ENCODE peak calls at places on chromosomes 12 and 14, in four cellular contexts. One of them, this sample, is unnamed.
A peak's percentile ranks its signal among the peaks of the same experiment; 100 is the strongest.

GRCh38 chr12:101671157-101671791 is 26.2 kb upstream of the CHPT1 start:
- DNase-seq in Panc1: no peak
- DNase-seq in colonic mucosa: no peak
- DNase-seq in tibial artery: peak; percentile 24
- DNase-seq in this sample: no peak

GRCh38 chr14:57209561-57209960 is 59.1 kb downstream of the EXOC5 start:
- DNase-seq in Panc1: no peak
- DNase-seq in colonic mucosa: no peak
- DNase-seq in tibial artery: no peak
- DNase-seq in this sample: no peak

GRCh38 chr12:70393787-70394519 is 27.9 kb downstream of the KCNMB4 start:
- DNase-seq in Panc1: no peak
- DNase-seq in colonic mucosa: no peak
- DNase-seq in tibial artery: no peak
- DNase-seq in this sample: no peak

GRCh38 chr14:87615822-87616679 is 376.9 kb downstream of the GALC start:
- DNase-seq in Panc1: peak; percentile 25
- DNase-seq in colonic mucosa: peak; percentile 29
- DNase-seq in tibial artery: peak; percentile 37
- DNase-seq in this sample: peak; percentile 81

GRCh38 chr12:55937956-55938355 is 7.0 kb downstream of the DGKA start:
- DNase-seq in Panc1: no peak
- DNase-seq in colonic mucosa: no peak
- DNase-seq in tibial artery: no peak
- DNase-seq in this sample: no peak

GRCh38 chr12:113152835-113153814 is 3.6 kb downstream of the CFAP73 start:
- DNase-seq in Panc1: peak; percentile 47
- DNase-seq in colonic mucosa: peak; percentile 70
- DNase-seq in tibial artery: peak; percentile 55
- DNase-seq in this sample: no peak

GRCh38 chr14:85537526-85537925 is 7.6 kb downstream of the FLRT2 start:
- DNase-seq in Panc1: no peak
- DNase-seq in colonic mucosa: no peak
- DNase-seq in tibial artery: no peak
- DNase-seq in this sample: no peak

GRCh38 chr12:87728936-87729593 is 300.1 kb downstream of the C12orf50 start:
- DNase-seq in Panc1: no peak
- DNase-seq in colonic mucosa: no peak
- DNase-seq in tibial artery: no peak
- DNase-seq in this sample: no peak

GRCh38 chr14:38254565-38255407 is 1.1 kb downstream of the CLEC14A start:
- DNase-seq in Panc1: no peak
- DNase-seq in colonic mucosa: no peak
- DNase-seq in tibial artery: no peak
- DNase-seq in this sample: no peak

GRCh38 chr14:38255408-38255672 is 553 bp downstream of the CLEC14A start:
- DNase-seq in Panc1: no peak
- DNase-seq in colonic mucosa: peak; percentile 18
- DNase-seq in tibial artery: no peak
- DNase-seq in this sample: no peak

GRCh38 chr14:38252066-38252710 is 3.7 kb downstream of the CLEC14A start:
- DNase-seq in Panc1: no peak
- DNase-seq in colonic mucosa: no peak
- DNase-seq in tibial artery: no peak
- DNase-seq in this sample: no peak

GRCh38 chr14:38248629-38249028 is 7.3 kb downstream of the CLEC14A start:
- DNase-seq in Panc1: no peak
- DNase-seq in colonic mucosa: no peak
- DNase-seq in tibial artery: no peak
- DNase-seq in this sample: no peak

DNA sequence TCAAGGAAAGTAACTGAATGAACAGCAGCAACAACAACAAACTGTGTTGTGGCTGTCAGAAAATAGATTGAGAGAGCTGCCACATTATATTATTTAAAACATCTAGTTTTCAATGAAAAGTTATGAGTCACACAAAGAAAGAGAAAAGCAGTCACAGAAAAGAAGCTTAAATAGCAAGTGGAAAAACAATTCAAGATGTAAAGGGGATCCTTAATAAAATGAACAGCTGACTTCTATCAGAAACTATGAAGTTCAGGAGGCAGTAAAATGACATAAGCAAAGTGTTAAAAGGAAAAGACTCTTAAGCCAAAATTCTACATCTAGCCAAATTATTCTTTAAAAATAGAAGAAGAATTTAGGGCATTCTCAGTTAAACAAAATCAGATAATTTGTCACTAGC is 5.6 kb downstream of the CLEC14A start:
- DNase-seq in Panc1: no peak
- DNase-seq in colonic mucosa: no peak
- DNase-seq in tibial artery: no peak
- DNase-seq in this sample: no peak
- TF ChIP-seq CTCF in Panc1: no peak
- TF ChIP-seq CTCF in colonic mucosa: no peak
- TF ChIP-seq CTCF in tibial artery: no peak
- TF ChIP-seq CTCF in this sample: no peak

GRCh38 chr14:33668066-33668465 is 282.8 kb downstream of the EGLN3 start:
- DNase-seq in Panc1: no peak
- DNase-seq in colonic mucosa: no peak
- DNase-seq in tibial artery: no peak
- DNase-seq in this sample: no peak
- H3K27me3 ChIP-seq in Panc1: no peaks in the 10 kb centered on the region
- H3K27me3 ChIP-seq in colonic mucosa: no peaks in the 10 kb centered on the region
- H3K27me3 ChIP-seq in tibial artery: no peaks in the 10 kb centered on the region
- H3K27me3 ChIP-seq in this sample: no peaks in the 10 kb centered on the region

DNA sequence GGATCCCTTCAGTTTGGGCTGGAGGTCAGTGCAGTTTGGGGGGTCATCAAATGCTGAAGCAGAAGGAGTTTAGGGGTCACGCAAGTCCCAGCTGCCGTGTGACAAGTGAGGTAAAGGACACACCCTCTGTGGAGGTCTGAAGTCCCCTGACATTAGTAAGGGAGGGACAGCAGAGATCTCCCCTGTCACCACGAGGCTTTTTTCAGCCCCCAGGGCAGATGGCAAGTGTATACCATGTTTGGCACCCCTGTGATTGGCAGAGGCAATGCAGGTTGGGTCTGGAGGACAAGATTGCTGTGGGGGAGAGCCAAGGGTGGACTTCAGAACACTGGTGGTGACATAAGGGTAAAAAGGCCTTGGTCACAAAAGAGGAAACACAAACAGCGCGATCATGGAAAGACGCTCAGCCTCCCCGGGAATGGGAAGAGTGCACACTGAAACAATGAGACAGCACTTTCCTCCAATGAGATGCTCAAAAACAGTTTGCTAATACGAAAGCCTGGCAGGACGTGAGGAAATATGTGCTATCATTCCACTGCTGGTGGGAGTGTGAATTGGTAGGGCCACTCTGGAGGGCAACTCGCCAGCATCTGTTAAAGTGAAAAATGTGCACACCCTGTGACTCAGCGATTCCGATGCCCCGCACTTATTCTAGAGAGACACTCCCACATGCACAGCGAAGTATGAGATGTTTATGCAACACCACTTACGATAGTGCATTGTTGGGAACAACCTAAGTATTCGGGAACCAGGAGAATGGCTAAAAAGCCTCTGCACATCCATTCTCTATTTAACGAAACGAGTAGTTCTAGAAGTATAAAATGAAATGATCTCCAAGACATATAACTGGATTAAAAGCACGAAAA is 14.4 kb upstream of the CD27 start:
- DNase-seq in Panc1: peak; percentile 56
- DNase-seq in colonic mucosa: peak; percentile 90
- DNase-seq in tibial artery: peak; percentile 92
- DNase-seq in this sample: peak; percentile 95
- TF ChIP-seq CTCF in Panc1: no peak
- TF ChIP-seq CTCF in colonic mucosa: no peak
- TF ChIP-seq CTCF in tibial artery: peak; percentile 18
- TF ChIP-seq CTCF in this sample: peak; percentile 17

GRCh38 chr14:41609704-41610183 is 3.1 kb downstream of the LRFN5 start:
- DNase-seq in Panc1: no peak
- DNase-seq in colonic mucosa: peak; percentile 21
- DNase-seq in tibial artery: peak; percentile 32
- DNase-seq in this sample: no peak
- H3K27me3 ChIP-seq in Panc1: no peaks in the 10 kb centered on the region
- H3K27me3 ChIP-seq in colonic mucosa: peaks cover 36% of the 10 kb centered on the region
- H3K27me3 ChIP-seq in tibial artery: peaks cover 39% of the 10 kb centered on the region
- H3K27me3 ChIP-seq in this sample: peaks cover 6% of the 10 kb centered on the region

DNA sequence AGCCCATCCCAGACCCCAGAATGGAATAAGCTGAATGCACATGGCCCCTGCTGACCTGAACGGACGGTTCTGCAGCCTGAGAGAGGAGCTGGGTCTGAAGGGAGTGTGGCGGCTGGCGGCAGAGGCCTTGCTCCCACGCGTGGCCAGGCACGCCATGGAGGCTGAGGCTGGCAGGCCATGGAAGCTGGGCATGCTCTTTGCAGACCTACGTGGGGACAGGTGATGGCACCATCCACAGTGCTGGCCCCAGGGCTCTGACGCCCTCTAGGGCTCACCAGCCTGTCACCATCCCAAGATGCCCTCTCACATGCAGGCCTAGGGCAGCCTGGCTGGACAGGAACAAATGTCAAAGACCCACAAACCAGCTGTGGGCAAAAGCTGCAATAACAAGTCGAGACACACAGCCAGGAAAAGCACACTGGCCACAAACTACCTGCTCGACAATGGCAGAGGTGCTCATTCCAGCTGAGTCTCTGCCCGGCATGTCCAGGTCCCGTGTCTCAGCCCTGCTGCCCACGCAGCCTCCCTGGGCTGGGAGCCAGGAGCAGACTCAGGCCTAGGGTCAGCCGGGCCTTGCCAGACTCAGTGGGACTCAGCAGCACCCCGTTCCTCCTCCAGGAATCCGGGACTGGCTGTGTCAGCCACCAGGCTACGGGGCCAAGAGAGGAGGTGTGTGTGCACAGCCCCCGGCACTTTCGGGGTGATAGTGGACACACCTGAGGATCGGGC is 19.7 kb downstream of the BTBD6 start:
- DNase-seq in Panc1: no peak
- DNase-seq in colonic mucosa: no peak
- DNase-seq in tibial artery: no peak
- DNase-seq in this sample: no peak
- TF ChIP-seq CTCF in Panc1: no peak
- TF ChIP-seq CTCF in colonic mucosa: peak; percentile 26
- TF ChIP-seq CTCF in tibial artery: no peak
- TF ChIP-seq CTCF in this sample: no peak

DNA sequence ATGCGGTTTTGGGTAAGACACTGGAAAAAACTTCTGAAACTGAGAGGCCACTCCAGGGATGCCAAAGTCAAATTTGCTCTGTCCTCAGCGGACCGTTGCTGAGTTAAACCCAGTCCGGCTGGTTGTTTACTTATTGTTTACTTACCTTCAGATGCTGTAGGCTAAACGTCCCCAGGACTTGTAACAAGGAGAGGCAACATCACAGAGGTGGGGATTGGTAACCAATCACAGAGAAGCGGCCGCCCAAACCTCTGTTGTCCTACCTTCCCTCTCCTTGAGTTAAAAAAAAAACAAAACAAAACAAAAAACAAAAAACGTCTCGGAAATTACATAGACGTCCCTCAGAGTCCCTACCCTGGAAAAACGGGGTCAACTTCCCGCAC is 380 bp downstream of the ANO2 start:
- DNase-seq in Panc1: no peak
- DNase-seq in colonic mucosa: no peak
- DNase-seq in tibial artery: no peak
- DNase-seq in this sample: peak; percentile 82
- H3K27me3 ChIP-seq in Panc1: peaks cover 6% of the 10 kb centered on the region
- H3K27me3 ChIP-seq in colonic mucosa: peaks cover 27% of the 10 kb centered on the region
- H3K27me3 ChIP-seq in tibial artery: peaks cover 49% of the 10 kb centered on the region
- H3K27me3 ChIP-seq in this sample: peaks cover 64% of the 10 kb centered on the region

GRCh38 chr12:12008232-12008850 is 62.4 kb upstream of the BCL2L14 start:
- DNase-seq in Panc1: no peak
- DNase-seq in colonic mucosa: no peak
- DNase-seq in tibial artery: no peak
- DNase-seq in this sample: no peak
- TF ChIP-seq CTCF in Panc1: peak; percentile 43
- TF ChIP-seq CTCF in colonic mucosa: peak; percentile 40
- TF ChIP-seq CTCF in tibial artery: no peak
- TF ChIP-seq CTCF in this sample: peak; percentile 14

DNA sequence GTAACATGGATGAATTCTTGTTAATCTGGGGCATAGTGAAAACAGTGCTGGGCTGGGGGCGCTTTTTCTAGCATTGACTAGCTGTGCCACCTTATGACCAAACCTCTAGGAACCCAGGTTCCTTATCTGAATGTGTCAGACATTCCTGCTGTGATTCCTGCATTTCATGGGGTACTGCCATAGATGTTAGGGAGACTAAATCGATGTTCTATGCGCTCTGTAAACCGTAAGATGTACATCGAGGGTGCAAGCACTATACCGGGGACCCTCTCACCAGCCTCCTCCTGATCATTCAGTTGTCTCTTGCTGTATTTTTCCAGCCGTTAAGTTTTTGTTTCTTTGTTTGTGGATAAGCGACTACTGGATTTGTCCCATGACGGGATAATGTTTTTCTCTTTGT is 170.9 kb upstream of the PARP11 start:
- DNase-seq in Panc1: no peak
- DNase-seq in colonic mucosa: no peak
- DNase-seq in tibial artery: no peak
- DNase-seq in this sample: peak; percentile 87
- H3K27me3 ChIP-seq in Panc1: no peaks in the 10 kb centered on the region
- H3K27me3 ChIP-seq in colonic mucosa: no peaks in the 10 kb centered on the region
- H3K27me3 ChIP-seq in tibial artery: peaks cover 5% of the 10 kb centered on the region
- H3K27me3 ChIP-seq in this sample: no peaks in the 10 kb centered on the region

GRCh38 chr14:38616959-38617358 is 361.1 kb upstream of the CLEC14A start:
- DNase-seq in Panc1: no peak
- DNase-seq in colonic mucosa: no peak
- DNase-seq in tibial artery: no peak
- DNase-seq in this sample: no peak

GRCh38 chr14:38623661-38624060 is 367.8 kb upstream of the CLEC14A start:
- DNase-seq in Panc1: no peak
- DNase-seq in colonic mucosa: no peak
- DNase-seq in tibial artery: no peak
- DNase-seq in this sample: no peak

DNA sequence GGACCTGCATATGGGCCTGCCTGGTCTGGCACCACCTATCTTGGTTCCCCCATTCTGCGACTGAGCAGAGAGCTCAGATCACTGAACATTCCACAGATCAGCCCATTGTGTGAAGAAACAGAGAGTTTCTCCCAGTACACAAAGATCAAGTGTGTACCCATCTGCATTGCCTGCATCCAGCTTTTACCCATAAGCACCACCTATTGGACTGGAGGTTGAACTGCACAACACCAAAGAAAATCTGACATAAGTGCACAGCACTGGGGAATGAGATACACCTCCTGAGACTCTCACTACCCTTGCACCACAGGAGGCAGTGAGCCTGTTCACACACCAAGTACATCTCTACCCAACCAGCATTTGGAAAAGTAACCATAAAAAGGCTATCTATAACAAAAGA is 362.6 kb upstream of the CLEC14A start:
- DNase-seq in Panc1: no peak
- DNase-seq in colonic mucosa: no peak
- DNase-seq in tibial artery: no peak
- DNase-seq in this sample: no peak
- TF ChIP-seq CTCF in Panc1: no peak
- TF ChIP-seq CTCF in colonic mucosa: no peak
- TF ChIP-seq CTCF in tibial artery: no peak
- TF ChIP-seq CTCF in this sample: no peak